ENCODE peak calls at places on chromosome 16, in seven cellular contexts. S is fibroblast of lung, Z is HT1080, G is non-pigmented ciliary epithelial cell, K is germinal center, L is A172, X is nephron progenitor cell. U is an unnamed sample.
A peak's percentile ranks its signal among the peaks of the same experiment; 100 is the strongest.

GRCh38 chr16:9836118-9836736 is 346.0 kb downstream of the GRIN2A start:
- DNase-seq in S (peak; percentile 12), Z (no peak), G (no peak), K (no peak), L (no peak), X (peak; percentile 75), U (peak; percentile 72)

GRCh38 chr16:62225675-62226074 is 189.4 kb upstream of the CDH8 start:
- DNase-seq in S (no peak), Z (peak; percentile 77), G (no peak), K (no peak), L (peak; percentile 93), X (peak; percentile 53), U (peak; percentile 94)

GRCh38 chr16:81632392-81633146 is 146.5 kb upstream of the PLCG2 start:
- DNase-seq in S (peak; percentile 89), Z (peak; percentile 92), G (no peak), K (no peak), L (peak; percentile 93), X (no peak), U (no peak)

GRCh38 chr16:31521368-31521767 is 6.3 kb upstream of the AHSP start:
- DNase-seq in S (no peak), Z (no peak), G (no peak), K (no peak), L (no peak), X (no peak), U (no peak)

GRCh38 chr16:73616186-73616585 is 568.3 kb upstream of the ZFHX3 start:
- DNase-seq in S (peak; percentile 60), Z (peak; percentile 13), G (no peak), K (no peak), L (no peak), X (no peak), U (peak; percentile 66)

GRCh38 chr16:59905628-59906027 is 1171.5 kb upstream of the GOT2 start:
- DNase-seq in S (peak; percentile 60), Z (peak; percentile 60), G (no peak), K (no peak), L (no peak), X (no peak), U (no peak)

GRCh38 chr16:88758227-88758943 is 26.6 kb downstream of the PIEZO1 start:
- DNase-seq in S (no peak), Z (no peak), G (no peak), K (no peak), L (peak; percentile 51), X (no peak), U (no peak)

GRCh38 chr16:84115919-84116719 is 623 bp downstream of the MBTPS1 start:
- DNase-seq in S (peak; percentile 41), Z (no peak), G (no peak), K (no peak), L (peak; percentile 28), X (no peak), U (no peak)

GRCh38 chr16:59385953-59386352 is 651.8 kb upstream of the GOT2 start:
- DNase-seq in S (peak; percentile 95), Z (peak; percentile 18), G (peak; percentile 74), K (no peak), L (peak; percentile 84), X (no peak), U (no peak)

GRCh38 chr16:380837-381787 is 666 bp downstream of the PGAP6 start:
- DNase-seq in S (no peak), Z (no peak), G (no peak), K (no peak), L (no peak), X (peak; percentile 50), U (peak; percentile 59)

GRCh38 chr16:813204-813915 is 12.8 kb upstream of the GNG13 start:
- DNase-seq in S (peak; percentile 20), Z (no peak), G (no peak), K (peak; percentile 49), L (no peak), X (peak; percentile 81), U (peak; percentile 87)

GRCh38 chr16:56944954-56945839 is 13.3 kb downstream of the HERPUD1 start:
- DNase-seq in S (no peak), Z (no peak), G (no peak), K (no peak), L (no peak), X (no peak), U (no peak)